ENCODE peak calls at places on chromosome 17, in seven cellular contexts. One of them, this sample, is unnamed.

GRCh38 chr17:51056813-51057510 is 63.7 kb downstream of the SPAG9 start:
- DNase-seq in IMR-90: peak
- DNase-seq in left cardiac atrium: no peak
- DNase-seq in stromal cell of bone marrow: peak
- DNase-seq in fibroblast of lung: peak
- DNase-seq in GM12865: peak
- DNase-seq in stimulated activated CD8-positive, alpha-beta memory T cell treated with anti-CD3 and anti-CD28 coated beads, Interleukin-15, amount 100 ng/mL, for 24 hours: no peak
- DNase-seq in this sample: no peak

GRCh38 chr17:28227278-28228108 is 91.5 kb upstream of the TMEM97 start:
- DNase-seq in fibroblast of lung: peak
- DNase-seq in IMR-90: no peak
- DNase-seq in stromal cell of bone marrow: no peak
- DNase-seq in stimulated activated CD8-positive, alpha-beta memory T cell treated with anti-CD3 and anti-CD28 coated beads, Interleukin-15, amount 100 ng/mL, for 24 hours: no peak
- DNase-seq in GM12865: peak
- DNase-seq in left cardiac atrium: peak
- DNase-seq in this sample: no peak

GRCh38 chr17:30091771-30092170 is 24.8 kb upstream of the NSRP1 start:
- DNase-seq in left cardiac atrium: no peak
- DNase-seq in fibroblast of lung: peak
- DNase-seq in GM12865: no peak
- DNase-seq in stimulated activated CD8-positive, alpha-beta memory T cell treated with anti-CD3 and anti-CD28 coated beads, Interleukin-15, amount 100 ng/mL, for 24 hours: no peak
- DNase-seq in stromal cell of bone marrow: peak
- DNase-seq in IMR-90: peak
- DNase-seq in this sample: no peak

GRCh38 chr17:40910441-40910841 is 25.4 kb upstream of the KRT20 start:
- DNase-seq in stromal cell of bone marrow: peak
- DNase-seq in GM12865: no peak
- DNase-seq in IMR-90: peak
- DNase-seq in fibroblast of lung: peak
- DNase-seq in left cardiac atrium: no peak
- DNase-seq in stimulated activated CD8-positive, alpha-beta memory T cell treated with anti-CD3 and anti-CD28 coated beads, Interleukin-15, amount 100 ng/mL, for 24 hours: no peak
- DNase-seq in this sample: no peak

GRCh38 chr17:21125862-21126261 is 902 bp upstream of the DHRS7B start:
- DNase-seq in stimulated activated CD8-positive, alpha-beta memory T cell treated with anti-CD3 and anti-CD28 coated beads, Interleukin-15, amount 100 ng/mL, for 24 hours: no peak
- DNase-seq in GM12865: peak
- DNase-seq in IMR-90: no peak
- DNase-seq in fibroblast of lung: no peak
- DNase-seq in left cardiac atrium: no peak
- DNase-seq in stromal cell of bone marrow: no peak
- DNase-seq in this sample: peak

GRCh38 chr17:77926967-77927366 is 31.5 kb upstream of the TNRC6C start:
- DNase-seq in stromal cell of bone marrow: no peak
- DNase-seq in stimulated activated CD8-positive, alpha-beta memory T cell treated with anti-CD3 and anti-CD28 coated beads, Interleukin-15, amount 100 ng/mL, for 24 hours: no peak
- DNase-seq in IMR-90: no peak
- DNase-seq in GM12865: no peak
- DNase-seq in fibroblast of lung: no peak
- DNase-seq in left cardiac atrium: no peak
- DNase-seq in this sample: no peak

GRCh38 chr17:55584055-55584685 is 72.9 kb upstream of the SMIM36 start:
- DNase-seq in stromal cell of bone marrow: no peak
- DNase-seq in GM12865: no peak
- DNase-seq in left cardiac atrium: no peak
- DNase-seq in IMR-90: peak
- DNase-seq in fibroblast of lung: peak
- DNase-seq in stimulated activated CD8-positive, alpha-beta memory T cell treated with anti-CD3 and anti-CD28 coated beads, Interleukin-15, amount 100 ng/mL, for 24 hours: no peak
- DNase-seq in this sample: no peak

GRCh38 chr17:18025596-18026407 is 13.2 kb downstream of the ATPAF2 start:
- DNase-seq in left cardiac atrium: no peak
- DNase-seq in fibroblast of lung: peak
- DNase-seq in IMR-90: peak
- DNase-seq in stromal cell of bone marrow: peak
- DNase-seq in stimulated activated CD8-positive, alpha-beta memory T cell treated with anti-CD3 and anti-CD28 coated beads, Interleukin-15, amount 100 ng/mL, for 24 hours: no peak
- DNase-seq in GM12865: peak
- DNase-seq in this sample: no peak

GRCh38 chr17:50272246-50272645 is 2.0 kb upstream of the TMEM92 start:
- DNase-seq in fibroblast of lung: no peak
- DNase-seq in GM12865: no peak
- DNase-seq in stimulated activated CD8-positive, alpha-beta memory T cell treated with anti-CD3 and anti-CD28 coated beads, Interleukin-15, amount 100 ng/mL, for 24 hours: no peak
- DNase-seq in stromal cell of bone marrow: no peak
- DNase-seq in IMR-90: no peak
- DNase-seq in left cardiac atrium: no peak
- DNase-seq in this sample: no peak

GRCh38 chr17:2391597-2392251 is 9.1 kb downstream of the MNT start:
- DNase-seq in GM12865: no peak
- DNase-seq in IMR-90: no peak
- DNase-seq in stimulated activated CD8-positive, alpha-beta memory T cell treated with anti-CD3 and anti-CD28 coated beads, Interleukin-15, amount 100 ng/mL, for 24 hours: no peak
- DNase-seq in left cardiac atrium: no peak
- DNase-seq in fibroblast of lung: no peak
- DNase-seq in stromal cell of bone marrow: no peak
- DNase-seq in this sample: no peak

GRCh38 chr17:48522031-48522593 is 8.7 kb downstream of the HOXB1 start:
- DNase-seq in fibroblast of lung: peak
- DNase-seq in stimulated activated CD8-positive, alpha-beta memory T cell treated with anti-CD3 and anti-CD28 coated beads, Interleukin-15, amount 100 ng/mL, for 24 hours: no peak
- DNase-seq in stromal cell of bone marrow: no peak
- DNase-seq in GM12865: no peak
- DNase-seq in left cardiac atrium: no peak
- DNase-seq in IMR-90: peak
- DNase-seq in this sample: no peak

GRCh38 chr17:14664511-14664910 is 363.6 kb downstream of the HS3ST3B1 start:
- DNase-seq in fibroblast of lung: no peak
- DNase-seq in IMR-90: no peak
- DNase-seq in stimulated activated CD8-positive, alpha-beta memory T cell treated with anti-CD3 and anti-CD28 coated beads, Interleukin-15, amount 100 ng/mL, for 24 hours: no peak
- DNase-seq in GM12865: no peak
- DNase-seq in left cardiac atrium: no peak
- DNase-seq in stromal cell of bone marrow: no peak
- DNase-seq in this sample: no peak

GRCh38 chr17:43721537-43722268 is 36.9 kb downstream of the SOST start:
- DNase-seq in stromal cell of bone marrow: peak
- DNase-seq in stimulated activated CD8-positive, alpha-beta memory T cell treated with anti-CD3 and anti-CD28 coated beads, Interleukin-15, amount 100 ng/mL, for 24 hours: no peak
- DNase-seq in IMR-90: peak
- DNase-seq in fibroblast of lung: no peak
- DNase-seq in left cardiac atrium: no peak
- DNase-seq in GM12865: no peak
- DNase-seq in this sample: no peak

GRCh38 chr17:78879679-78880186 is 23.3 kb downstream of the CEP295NL start:
- DNase-seq in left cardiac atrium: peak
- DNase-seq in IMR-90: peak
- DNase-seq in stromal cell of bone marrow: peak
- DNase-seq in fibroblast of lung: peak
- DNase-seq in GM12865: no peak
- DNase-seq in stimulated activated CD8-positive, alpha-beta memory T cell treated with anti-CD3 and anti-CD28 coated beads, Interleukin-15, amount 100 ng/mL, for 24 hours: no peak
- DNase-seq in this sample: no peak

GRCh38 chr17:45325810-45326209 is 9.0 kb upstream of the MAP3K14 start:
- DNase-seq in stromal cell of bone marrow: no peak
- DNase-seq in left cardiac atrium: peak
- DNase-seq in GM12865: no peak
- DNase-seq in fibroblast of lung: no peak
- DNase-seq in IMR-90: no peak
- DNase-seq in stimulated activated CD8-positive, alpha-beta memory T cell treated with anti-CD3 and anti-CD28 coated beads, Interleukin-15, amount 100 ng/mL, for 24 hours: no peak
- DNase-seq in this sample: no peak

GRCh38 chr17:17685775-17686291 is 4.6 kb downstream of the RAI1 start:
- DNase-seq in left cardiac atrium: peak
- DNase-seq in GM12865: peak
- DNase-seq in stromal cell of bone marrow: no peak
- DNase-seq in stimulated activated CD8-positive, alpha-beta memory T cell treated with anti-CD3 and anti-CD28 coated beads, Interleukin-15, amount 100 ng/mL, for 24 hours: no peak
- DNase-seq in fibroblast of lung: peak
- DNase-seq in IMR-90: peak
- DNase-seq in this sample: no peak

GRCh38 chr17:16381496-16381820 is 567 bp downstream of the UBB start:
- DNase-seq in fibroblast of lung: peak
- DNase-seq in stromal cell of bone marrow: no peak
- DNase-seq in stimulated activated CD8-positive, alpha-beta memory T cell treated with anti-CD3 and anti-CD28 coated beads, Interleukin-15, amount 100 ng/mL, for 24 hours: no peak
- DNase-seq in left cardiac atrium: no peak
- DNase-seq in GM12865: peak
- DNase-seq in IMR-90: peak
- DNase-seq in this sample: peak

GRCh38 chr17:4003501-4004421 is 39.5 kb upstream of the ATP2A3 start:
- DNase-seq in left cardiac atrium: peak
- DNase-seq in stromal cell of bone marrow: no peak
- DNase-seq in fibroblast of lung: peak
- DNase-seq in GM12865: no peak
- DNase-seq in stimulated activated CD8-positive, alpha-beta memory T cell treated with anti-CD3 and anti-CD28 coated beads, Interleukin-15, amount 100 ng/mL, for 24 hours: no peak
- DNase-seq in IMR-90: no peak
- DNase-seq in this sample: no peak

GRCh38 chr17:45160505-45161287 is 979 bp upstream of the HEXIM2 start:
- DNase-seq in fibroblast of lung: peak
- DNase-seq in stimulated activated CD8-positive, alpha-beta memory T cell treated with anti-CD3 and anti-CD28 coated beads, Interleukin-15, amount 100 ng/mL, for 24 hours: peak
- DNase-seq in stromal cell of bone marrow: no peak
- DNase-seq in IMR-90: peak
- DNase-seq in GM12865: peak
- DNase-seq in left cardiac atrium: peak
- DNase-seq in this sample: peak

This sample was measured in CD8-positive, alpha-beta T cell.